ENCODE peak calls at places on chromosomes 16 and 17, in five cellular contexts. A is thoracic aorta, J is A549, V is breast epithelium, P is neuronal stem cell. S is an unnamed sample.

GRCh38 chr17:8254881-8255280 is 5.8 kb downstream of the PFAS start:
- DNase-seq in A (no peak), J (no peak), V (no peak), P (no peak), S (no peak)

GRCh38 chr17:4499431-4500187 is 928 bp downstream of the SPNS2 start:
- DNase-seq in A (no peak), J (peak), V (no peak), P (peak), S (no peak)

GRCh38 chr16:15777533-15778203 is 79.2 kb downstream of the MYH11 start:
- DNase-seq in A (no peak), J (peak), V (no peak), P (peak), S (peak)

GRCh38 chr17:76092526-76093413 is 10.8 kb downstream of the EXOC7 start:
- DNase-seq in A (no peak), J (no peak), V (no peak), P (no peak), S (no peak)

GRCh38 chr17:83180264-83180995 is 101.0 kb downstream of the METRNL start:
- DNase-seq in A (no peak), J (no peak), V (peak), P (no peak), S (peak)

GRCh38 chr17:70314506-70314905 is 145.2 kb downstream of the KCNJ2 start:
- DNase-seq in A (no peak), J (no peak), V (no peak), P (no peak), S (no peak)

GRCh38 chr16:56259425-56259779 is 68.1 kb downstream of the GNAO1 start:
- DNase-seq in A (no peak), J (no peak), V (no peak), P (no peak), S (no peak)

GRCh38 chr17:75917443-75918111 is 12.9 kb upstream of the MRPL38 start:
- DNase-seq in A (no peak), J (no peak), V (no peak), P (no peak), S (no peak)

GRCh38 chr17:74325743-74326379 is at the start of gene KIF19:
- DNase-seq in A (no peak), J (no peak), V (no peak), P (peak), S (no peak)

GRCh38 chr16:89170346-89171215 is 967 bp upstream of the CDH15 start:
- DNase-seq in A (no peak), J (no peak), V (no peak), P (no peak), S (no peak)

GRCh38 chr17:45299311-45299710 is 17.5 kb downstream of the MAP3K14 start:
- DNase-seq in A (no peak), J (no peak), V (no peak), P (no peak), S (no peak)

GRCh38 chr17:2709173-2709661 is 2.3 kb downstream of the CLUH start:
- DNase-seq in A (no peak), J (no peak), V (peak), P (no peak), S (peak)

GRCh38 chr17:17326275-17326875 is 23.2 kb downstream of the NT5M start:
- DNase-seq in A (no peak), J (no peak), V (peak), P (no peak), S (no peak)

GRCh38 chr16:29975811-29976511 is 2.3 kb downstream of the TAOK2 start:
- DNase-seq in A (no peak), J (no peak), V (no peak), P (no peak), S (no peak)

GRCh38 chr16:7397901-7398300 is 65.3 kb downstream of the RBFOX1 start:
- DNase-seq in A (no peak), J (no peak), V (no peak), P (no peak), S (no peak)

GRCh38 chr17:76405967-76406647 is 21.7 kb downstream of the SPHK1 start:
- DNase-seq in A (no peak), J (no peak), V (no peak), P (no peak), S (no peak)

GRCh38 chr17:45394913-45395568 is 37.6 kb downstream of the ARHGAP27 start:
- DNase-seq in A (no peak), J (peak), V (no peak), P (peak), S (peak)

GRCh38 chr17:78583091-78583490 is 5.9 kb upstream of the DNAH17 start:
- DNase-seq in A (no peak), J (peak), V (no peak), P (no peak), S (no peak)

GRCh38 chr16:68995011-68995504 is 110.4 kb upstream of the HAS3 start:
- DNase-seq in A (no peak), J (peak), V (no peak), P (no peak), S (no peak)

GRCh38 chr16:19911747-19912146 is 27.1 kb upstream of the GPRC5B start:
- DNase-seq in A (no peak), J (no peak), V (no peak), P (no peak), S (no peak)

GRCh38 chr16:68383858-68384257 is 64.5 kb downstream of the SMPD3 start:
- DNase-seq in A (no peak), J (no peak), V (no peak), P (no peak), S (no peak)

GRCh38 chr16:57859331-57859730 is 57.0 kb upstream of the KIFC3 start:
- DNase-seq in A (no peak), J (peak), V (no peak), P (peak), S (no peak)

GRCh38 chr16:21233521-21234150 is at the start of gene ANKS4B:
- DNase-seq in A (no peak), J (no peak), V (no peak), P (no peak), S (no peak)

GRCh38 chr16:1037023-1037933 is 35.3 kb upstream of the SSTR5 start:
- DNase-seq in A (no peak), J (no peak), V (no peak), P (no peak), S (no peak)

GRCh38 chr17:63082273-63082861 is 116.3 kb downstream of the TANC2 start:
- DNase-seq in A (no peak), J (no peak), V (no peak), P (no peak), S (no peak)

GRCh38 chr17:32755045-32755805 is 121.7 kb downstream of the MYO1D start:
- DNase-seq in A (no peak), J (peak), V (no peak), P (peak), S (no peak)

DNA sequence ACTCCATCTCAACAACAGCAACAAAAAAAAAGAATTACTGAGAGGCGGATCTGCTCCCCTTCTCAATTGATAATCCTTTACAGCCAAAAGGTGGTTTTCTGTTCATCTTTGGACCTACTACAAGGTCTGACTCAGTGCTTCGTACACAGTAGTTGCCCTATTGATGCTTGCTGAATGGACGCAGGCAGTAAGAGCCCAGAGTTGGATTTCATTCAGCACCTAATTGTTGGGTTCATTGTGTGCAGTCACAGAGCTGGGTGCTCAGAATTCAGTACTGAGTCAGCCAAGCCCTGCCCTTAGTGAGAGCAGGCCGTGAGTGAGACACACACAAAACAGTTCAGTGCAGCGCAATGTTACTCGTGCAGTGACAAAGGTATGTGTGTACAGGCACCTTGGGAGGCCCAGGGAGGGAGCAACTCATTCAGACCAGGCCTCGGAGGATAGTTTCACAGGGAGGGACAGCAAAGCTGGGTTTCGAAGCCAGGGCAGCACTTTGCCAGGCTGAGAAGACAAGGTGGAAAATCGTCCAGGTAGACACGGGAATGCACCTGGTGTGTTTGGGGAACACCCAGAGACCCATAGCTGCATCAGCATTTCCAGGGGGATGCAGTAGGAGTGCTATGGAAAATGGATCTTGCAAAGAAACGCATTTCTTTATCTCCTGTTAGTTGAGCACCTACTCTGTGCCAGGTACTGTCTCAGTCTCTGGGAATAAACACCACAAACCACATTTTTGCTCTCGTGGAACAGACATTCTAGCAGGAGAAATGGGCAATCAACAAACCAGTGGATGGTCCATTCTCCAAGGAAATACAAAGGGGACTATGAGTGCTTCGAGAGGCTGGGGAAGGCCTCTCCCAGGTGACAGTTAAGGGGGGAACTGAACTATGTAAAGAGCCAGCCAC is 18.1 kb upstream of the KRT17 start:
- DNase-seq in A (no peak), J (no peak), V (no peak), P (no peak), S (no peak)
- H3K27ac ChIP-seq in A (no peak), J (no peak), V (no peak), P (no peak), S (no peak)

GRCh38 chr17:57557363-57557762 is 187.7 kb downstream of the CCDC182 start:
- DNase-seq in A (no peak), J (no peak), V (no peak), P (no peak), S (no peak)
- H3K27ac ChIP-seq in A (no peak), J (peak), V (no peak), P (peak), S (no peak)

GRCh38 chr17:81959362-81960129 is 1.4 kb downstream of the NOTUM start:
- DNase-seq in A (no peak), J (peak), V (peak), P (no peak), S (peak)
- H3K27ac ChIP-seq in A (no peak), J (peak), V (no peak), P (no peak), S (no peak)

DNA sequence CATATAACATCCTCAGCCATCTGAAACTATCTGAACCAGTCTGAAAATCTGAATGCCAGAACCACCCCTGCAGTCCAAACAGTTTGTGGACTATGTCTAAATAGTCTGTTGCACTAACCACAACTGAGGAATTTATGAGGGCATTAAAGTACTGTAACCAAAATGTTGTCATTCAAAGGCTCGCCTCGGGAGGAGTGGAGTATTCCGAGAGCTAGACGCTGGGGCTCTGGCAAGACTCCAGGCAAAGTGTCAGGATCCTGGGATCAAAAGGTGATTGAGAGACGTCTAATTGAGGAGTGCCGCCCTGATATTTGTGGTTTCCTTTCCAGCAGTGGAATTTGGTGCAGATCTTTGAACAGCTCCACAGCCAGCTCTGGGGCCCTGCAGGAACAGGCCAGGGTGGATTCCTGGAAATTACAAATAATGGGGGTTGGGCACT is 142.9 kb upstream of the MYOCD start:
- DNase-seq in A (no peak), J (peak), V (no peak), P (no peak), S (no peak)
- H3K27ac ChIP-seq in A (no peak), J (peak), V (no peak), P (no peak), S (no peak)

S was measured in sigmoid colon.